ENCODE peak calls at places on chromosomes 5 and 9, in six cellular contexts. P is AG10803, L is pancreas, V is brain microvascular endothelial cell, G is BE2C, D is IMR-90. X is an unnamed sample.

GRCh38 chr9:113620377-113621161 is 157.0 kb downstream of the RGS3 start:
- DNase-seq in P (peak), L (peak), V (peak), G (peak), D (peak), X (no peak)

GRCh38 chr9:69916950-69917349 is 96.3 kb downstream of the CFAP95 start:
- DNase-seq in P (no peak), L (no peak), V (no peak), G (no peak), D (peak), X (no peak)

GRCh38 chr9:114174557-114174875 is 19.2 kb downstream of the COL27A1 start:
- DNase-seq in P (no peak), L (peak), V (no peak), G (no peak), D (no peak), X (no peak)

GRCh38 chr5:76404694-76405306 is 1.7 kb downstream of the IQGAP2 start:
- DNase-seq in P (no peak), L (no peak), V (no peak), G (no peak), D (no peak), X (no peak)

GRCh38 chr9:136587944-136588662 is 42.3 kb upstream of the NOTCH1 start:
- DNase-seq in P (no peak), L (no peak), V (no peak), G (no peak), D (no peak), X (no peak)

GRCh38 chr9:110750272-110750671 is 81.7 kb downstream of the MUSK start:
- DNase-seq in P (peak), L (peak), V (no peak), G (peak), D (no peak), X (no peak)

GRCh38 chr5:88675758-88676636 is 207.0 kb downstream of the MEF2C start:
- DNase-seq in P (peak), L (no peak), V (no peak), G (no peak), D (peak), X (no peak)

GRCh38 chr5:74035521-74035937 is 409.5 kb downstream of the ARHGEF28 start:
- DNase-seq in P (peak), L (no peak), V (peak), G (peak), D (peak), X (no peak)

GRCh38 chr5:59746261-59746765 is 147.2 kb downstream of the PDE4D start:
- DNase-seq in P (peak), L (no peak), V (peak), G (no peak), D (peak), X (no peak)

GRCh38 chr5:35151151-35151920 is 79.0 kb downstream of the PRLR start:
- DNase-seq in P (peak), L (no peak), V (no peak), G (no peak), D (peak), X (no peak)

GRCh38 chr9:107513464-107514092 is 24.0 kb upstream of the KLF4 start:
- DNase-seq in P (no peak), L (no peak), V (no peak), G (no peak), D (no peak), X (no peak)

GRCh38 chr5:116577064-116577788 is 2.6 kb upstream of the SEMA6A start:
- DNase-seq in P (no peak), L (no peak), V (no peak), G (no peak), D (no peak), X (no peak)

GRCh38 chr5:177194278-177194677 is 60.7 kb downstream of the NSD1 start:
- DNase-seq in P (peak), L (no peak), V (peak), G (peak), D (peak), X (peak)

GRCh38 chr9:84111726-84112125 is 131.1 kb downstream of the RMI1 start:
- DNase-seq in P (no peak), L (no peak), V (no peak), G (no peak), D (no peak), X (no peak)

GRCh38 chr9:114227288-114228033 is 72.1 kb downstream of the COL27A1 start:
- DNase-seq in P (no peak), L (no peak), V (no peak), G (peak), D (no peak), X (no peak)

GRCh38 chr5:61840354-61840753 is 465.7 kb upstream of the KIF2A start:
- DNase-seq in P (peak), L (no peak), V (peak), G (no peak), D (no peak), X (no peak)

GRCh38 chr5:64158827-64159226 is 6.8 kb upstream of the RNF180 start:
- DNase-seq in P (no peak), L (no peak), V (no peak), G (no peak), D (no peak), X (no peak)

GRCh38 chr9:132997591-132997990 is 19.1 kb downstream of the GFI1B start:
- DNase-seq in P (peak), L (no peak), V (peak), G (no peak), D (peak), X (peak)

GRCh38 chr5:61653802-61654580 is 321.9 kb downstream of the ZSWIM6 start:
- DNase-seq in P (no peak), L (no peak), V (no peak), G (no peak), D (no peak), X (no peak)

GRCh38 chr5:164420161-164420560 is 914.7 kb downstream of the MAT2B start:
- DNase-seq in P (no peak), L (no peak), V (no peak), G (no peak), D (no peak), X (no peak)

GRCh38 chr5:164422400-164422799 is 917.0 kb downstream of the MAT2B start:
- DNase-seq in P (peak), L (no peak), V (no peak), G (peak), D (peak), X (no peak)
- TF ChIP-seq CTCF in P (no peak), L (no peak), V (peak), G (peak), D (peak), X (no peak)

GRCh38 chr5:160439205-160439600 is 17.5 kb downstream of the PTTG1 start:
- DNase-seq in P (peak), L (peak), V (peak), G (peak), D (peak), X (no peak)
- H3K4me3 ChIP-seq in P (peak), L (peak), V (peak), G (peak), D (peak), X (peak)

DNA sequence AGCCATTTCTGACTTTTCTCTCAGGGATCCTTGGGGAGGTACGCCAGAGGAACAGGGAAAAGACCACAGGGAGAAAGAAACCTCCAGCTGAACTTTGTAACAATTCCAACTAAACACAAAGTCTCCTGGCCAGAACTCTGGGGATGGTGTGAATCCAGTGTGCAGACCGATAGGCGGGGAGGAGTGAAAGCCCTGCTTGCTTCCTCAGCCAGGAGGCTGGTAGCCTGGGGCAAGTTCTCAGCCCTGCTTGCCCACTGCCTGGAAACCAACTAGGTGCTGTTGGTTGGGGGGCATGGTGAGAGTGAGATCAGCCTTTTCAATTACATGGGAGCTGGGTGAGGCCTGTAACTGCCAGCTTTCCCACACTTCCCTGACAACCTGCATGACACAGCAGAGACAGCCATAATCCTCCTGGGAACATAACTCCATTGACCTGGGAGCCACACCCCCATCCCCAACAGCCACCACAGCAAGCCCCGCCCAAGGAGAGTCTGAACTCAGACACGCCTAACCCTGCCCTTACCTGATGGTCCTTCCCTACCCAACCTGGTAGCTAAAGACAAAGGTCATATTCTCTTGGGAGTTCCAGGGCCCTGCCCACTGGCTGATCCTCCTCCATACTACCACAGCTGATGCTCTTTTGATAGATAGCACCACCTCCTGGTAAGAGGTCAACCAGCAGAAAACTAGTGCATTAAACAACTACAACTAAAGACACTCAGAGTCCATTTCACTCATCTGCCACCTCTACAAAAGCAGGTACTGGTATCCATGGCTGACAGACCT is 100.1 kb upstream of the TNFAIP8 start:
- DNase-seq in P (no peak), L (no peak), V (no peak), G (peak), D (peak), X (no peak)
- TF ChIP-seq CTCF in P (no peak), L (no peak), V (peak), G (peak), D (peak), X (no peak)

DNA sequence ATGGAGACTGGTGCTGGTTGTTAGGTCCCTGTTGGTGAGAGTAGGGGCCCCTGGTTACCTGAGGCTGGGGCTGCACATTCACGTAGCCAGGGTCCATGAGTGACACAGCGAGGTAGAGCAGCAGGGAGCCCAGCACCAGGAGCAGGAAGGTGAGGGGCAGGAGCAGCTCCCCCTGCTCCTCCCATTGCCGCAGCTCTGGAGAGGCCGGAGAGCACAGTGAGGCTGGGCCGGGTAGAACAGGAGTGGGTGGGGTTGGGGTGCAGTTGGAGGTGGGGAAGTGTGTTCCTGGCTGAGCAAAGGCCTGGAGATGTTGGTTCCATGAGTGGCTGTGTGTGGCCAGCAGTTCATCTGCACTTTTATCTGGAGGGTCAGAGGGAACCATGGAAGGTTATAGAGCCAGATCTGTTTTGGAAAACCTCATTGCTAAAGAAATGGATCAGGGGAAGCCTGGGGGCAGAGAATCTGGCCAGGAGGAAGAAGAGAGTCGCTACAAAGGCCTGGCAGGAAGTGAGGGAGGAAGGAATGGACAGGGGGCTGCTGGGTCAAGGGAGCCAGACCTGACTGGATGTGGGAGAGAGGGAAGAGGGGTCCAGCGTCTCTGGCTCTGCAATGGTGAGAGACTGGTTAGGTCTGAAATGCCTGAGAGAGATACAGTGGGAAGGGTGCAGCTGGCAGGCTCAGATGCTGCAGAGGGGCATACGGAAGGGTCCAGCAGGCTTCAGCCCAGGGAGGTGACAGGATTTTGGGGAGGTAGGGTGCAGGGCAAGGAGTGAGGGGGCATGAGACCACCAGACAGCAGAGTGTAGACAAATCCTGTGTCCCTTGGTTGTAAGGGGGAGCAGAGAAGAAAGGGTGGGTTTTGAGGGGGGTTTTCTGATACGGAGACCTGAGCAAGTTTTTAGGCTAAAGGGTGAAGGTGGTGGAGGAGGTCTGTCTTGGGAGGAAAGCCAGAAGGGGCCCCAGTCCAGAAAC is 1.3 kb downstream of the ZDHHC12 start:
- DNase-seq in P (no peak), L (no peak), V (no peak), G (no peak), D (no peak), X (no peak)
- H3K4me3 ChIP-seq in P (no peak), L (no peak), V (no peak), G (no peak), D (no peak), X (no peak)

GRCh38 chr5:120738568-120738967 is 274.5 kb downstream of the PRR16 start:
- DNase-seq in P (no peak), L (no peak), V (no peak), G (no peak), D (no peak), X (no peak)
- TF ChIP-seq CTCF in P (no peak), L (no peak), V (no peak), G (no peak), D (no peak), X (no peak)

DNA sequence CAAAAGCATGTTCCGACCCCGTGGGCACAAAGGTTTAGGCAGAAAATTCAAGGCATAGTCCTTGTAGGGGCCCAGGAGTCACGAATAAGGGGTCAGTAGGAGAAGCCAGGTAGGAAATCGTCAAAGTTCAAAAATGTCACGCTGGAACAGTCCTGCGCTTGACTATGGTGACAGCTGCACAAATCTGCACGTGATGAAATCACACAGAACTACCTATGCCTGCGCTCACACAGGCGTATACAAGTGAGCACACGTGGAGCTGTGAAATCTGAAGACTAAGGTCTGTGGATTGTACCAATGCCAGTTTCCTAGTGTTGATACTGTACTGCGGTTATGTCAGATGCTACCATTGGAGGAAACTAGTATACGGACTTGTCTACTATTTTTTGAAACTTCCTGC is 303.1 kb upstream of the PANK3 start:
- DNase-seq in P (no peak), L (no peak), V (no peak), G (no peak), D (no peak), X (no peak)
- H3K4me3 ChIP-seq in P (no peak), L (no peak), V (no peak), G (peak), D (no peak), X (no peak)

DNA sequence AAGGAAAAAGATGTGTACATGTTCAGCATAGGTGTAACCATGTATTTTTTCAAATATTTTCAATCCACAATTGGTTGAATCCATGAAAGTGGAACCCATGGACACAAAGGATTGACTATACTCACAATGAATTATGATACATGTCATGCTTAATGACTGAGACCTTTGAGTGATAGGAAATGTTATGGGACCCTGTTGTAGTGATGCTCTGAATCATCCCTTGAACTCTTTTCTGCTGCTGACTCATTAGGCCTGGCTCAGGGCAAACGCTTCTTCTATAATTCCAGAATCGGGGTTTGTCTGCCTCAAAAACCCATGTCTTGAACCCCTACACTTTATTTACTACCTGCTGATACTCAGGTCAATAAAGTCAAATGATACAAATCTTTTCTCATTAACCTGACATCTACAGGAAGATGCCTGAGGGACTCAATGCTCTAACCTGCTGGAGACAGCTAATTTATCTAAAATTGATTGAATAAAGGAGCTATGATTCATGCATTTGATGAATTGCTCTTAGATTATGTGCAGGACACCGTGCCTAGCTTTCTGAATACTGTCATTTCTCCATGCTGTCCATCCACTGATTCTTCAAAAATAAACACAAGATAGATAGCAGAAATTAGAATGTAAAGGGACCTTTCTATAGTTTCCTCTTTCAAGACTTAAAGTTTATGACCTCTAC is 260.1 kb downstream of the PRELID2 start:
- DNase-seq in P (no peak), L (no peak), V (peak), G (no peak), D (peak), X (no peak)
- TF ChIP-seq CTCF in P (no peak), L (no peak), V (no peak), G (no peak), D (no peak), X (no peak)

DNA sequence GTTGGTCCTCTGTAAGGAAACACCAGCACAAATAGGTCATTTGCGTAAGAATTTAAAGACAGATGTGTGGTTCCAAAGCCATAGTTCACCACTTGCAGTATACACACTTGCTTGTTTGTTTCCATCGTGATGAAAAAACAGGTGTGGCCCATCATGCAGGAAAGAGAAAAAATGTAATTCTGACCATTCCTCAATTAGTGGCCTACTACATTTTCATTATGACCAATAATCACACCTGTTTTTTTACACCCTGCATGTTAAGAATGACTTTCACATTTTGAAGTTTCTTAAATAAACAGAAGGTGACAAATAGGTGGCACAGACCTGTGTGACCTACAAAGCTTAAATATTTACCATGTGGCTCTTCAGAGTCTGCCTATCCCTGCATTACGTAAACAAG is 2.2 kb upstream of the ICE1 start:
- DNase-seq in P (no peak), L (no peak), V (no peak), G (no peak), D (no peak), X (no peak)
- H3K4me3 ChIP-seq in P (no peak), L (no peak), V (no peak), G (no peak), D (no peak), X (no peak)

X was measured in AG04449.